ENCODE peak calls at places on chromosomes 11 and 22, in eight cellular contexts. R is NCI-H2171 treated with DMSO at 0.1 percent for 48 hours, F is left lung, J is midbrain, L is HFFc6, M is Caki2, G is Right ventricle myocardium superior, Z is BJ. S is an unnamed sample.

GRCh38 chr22:20663941-20664593 is 109.8 kb upstream of the SERPIND1 start:
- DNase-seq in F (no peak), G (no peak), L (no peak), R (no peak), Z (no peak), J (no peak), M (no peak), S (no peak)

GRCh38 chr22:44437493-44438015 is 60.5 kb downstream of the RTL6 start:
- DNase-seq in J (no peak), L (no peak), Z (no peak), R (no peak), G (no peak), M (no peak), F (no peak), S (no peak)

GRCh38 chr22:38699784-38700183 is 959 bp downstream of the JOSD1 start:
- DNase-seq in R (no peak), L (peak), J (no peak), Z (no peak), M (peak), F (no peak), G (no peak), S (no peak)

GRCh38 chr22:50702821-50703725 is 30.4 kb downstream of the SHANK3 start:
- DNase-seq in M (no peak), Z (no peak), R (no peak), G (peak), L (no peak), F (peak), J (no peak), S (peak)

GRCh38 chr11:36492724-36493304 is 17.3 kb downstream of the TRAF6 start:
- DNase-seq in Z (no peak), J (peak), L (peak), M (peak), F (no peak), G (no peak), R (peak), S (no peak)

GRCh38 chr11:122077459-122077858 is 38.6 kb downstream of the BLID start:
- DNase-seq in J (peak), G (no peak), Z (no peak), R (no peak), M (no peak), F (no peak), L (no peak), S (no peak)

GRCh38 chr11:101063706-101064105 is 65.9 kb downstream of the PGR start:
- DNase-seq in R (no peak), M (no peak), L (no peak), Z (no peak), J (no peak), F (no peak), G (no peak), S (no peak)

GRCh38 chr11:91350931-91351330 is 873.7 kb upstream of the FAT3 start:
- DNase-seq in M (no peak), Z (no peak), R (no peak), J (no peak), G (no peak), L (no peak), F (no peak), S (no peak)

GRCh38 chr11:8963569-8964323 is 496 bp downstream of the TMEM9B start:
- DNase-seq in J (no peak), F (peak), R (peak), G (peak), M (peak), L (peak), Z (no peak), S (peak)

GRCh38 chr11:15123849-15124248 is 9.1 kb downstream of the INSC start:
- DNase-seq in M (peak), Z (peak), G (no peak), J (no peak), L (peak), F (no peak), R (no peak), S (no peak)

GRCh38 chr22:46723882-46724281 is 14.2 kb downstream of the CERK start:
- DNase-seq in M (no peak), G (no peak), R (no peak), L (no peak), F (no peak), J (no peak), Z (no peak), S (no peak)

GRCh38 chr11:68037481-68038225 is 1.2 kb upstream of the TCIRG1 start:
- DNase-seq in J (peak), Z (no peak), R (no peak), G (no peak), F (peak), L (no peak), M (no peak), S (no peak)

GRCh38 chr11:86244063-86244521 is 461 bp upstream of the EED start:
- DNase-seq in Z (no peak), L (peak), M (peak), F (peak), J (no peak), G (peak), R (no peak), S (peak)

GRCh38 chr22:17198188-17199130 is 20.8 kb downstream of the ADA2 start:
- DNase-seq in J (no peak), R (no peak), F (no peak), Z (no peak), G (peak), L (no peak), M (no peak), S (no peak)

GRCh38 chr11:122253541-122254317 is 137.7 kb upstream of the BLID start:
- DNase-seq in R (no peak), J (peak), F (no peak), Z (no peak), L (no peak), G (no peak), M (no peak), S (no peak)

GRCh38 chr11:2933376-2934056 is 4.3 kb upstream of the PHLDA2 start:
- DNase-seq in Z (no peak), M (peak), L (peak), G (peak), R (no peak), J (no peak), F (peak), S (peak)

GRCh38 chr11:70567680-70568503 is 169.6 kb downstream of the CTTN start:
- DNase-seq in J (no peak), R (no peak), G (peak), M (no peak), L (no peak), Z (no peak), F (peak), S (no peak)

GRCh38 chr11:61972112-61972795 is 4.8 kb upstream of the FTH1 start:
- DNase-seq in R (no peak), F (no peak), L (no peak), M (no peak), G (no peak), J (no peak), Z (no peak), S (no peak)

GRCh38 chr11:85941380-85941973 is 86.3 kb downstream of the CCDC83 start:
- DNase-seq in J (peak), R (peak), L (peak), Z (no peak), F (no peak), M (no peak), G (no peak), S (no peak)

GRCh38 chr22:38728899-38729796 is 23.4 kb downstream of the GTPBP1 start:
- DNase-seq in L (no peak), J (no peak), M (no peak), G (no peak), F (peak), Z (no peak), R (no peak), S (no peak)

GRCh38 chr11:10651579-10652361 is 41.8 kb downstream of the IRAG1 start:
- DNase-seq in J (no peak), L (no peak), F (no peak), R (no peak), Z (no peak), G (no peak), M (no peak), S (peak)

GRCh38 chr11:1703146-1703545 is 6.2 kb downstream of the KRTAP5-6 start:
- DNase-seq in G (no peak), Z (no peak), R (no peak), L (no peak), M (no peak), J (no peak), F (no peak), S (peak)

GRCh38 chr11:92384316-92384715 is 159.7 kb downstream of the FAT3 start:
- DNase-seq in G (no peak), J (no peak), Z (peak), M (no peak), F (no peak), R (no peak), L (peak), S (no peak)

GRCh38 chr11:110077866-110078325 is 15.3 kb upstream of the ZC3H12C start:
- DNase-seq in L (peak), J (no peak), R (no peak), Z (no peak), M (peak), F (no peak), G (no peak), S (no peak)

GRCh38 chr11:104830508-104830907 is 67.8 kb downstream of the CASP12 start:
- DNase-seq in G (no peak), R (no peak), M (no peak), J (no peak), Z (no peak), L (no peak), F (no peak), S (no peak)